ENCODE peak calls at places on chromosomes 11 and 22, in four cellular contexts. F, P, H and Z are unnamed samples.

GRCh38 chr11:117074122-117074521 is 24.1 kb downstream of the SIK3 start:
- DNase-seq in F (no peak), P (no peak), H (no peak), Z (no peak)

GRCh38 chr11:17741487-17741886 is 6.9 kb downstream of the KCNC1 start:
- DNase-seq in F (no peak), P (no peak), H (no peak), Z (no peak)

GRCh38 chr11:19789840-19790710 is 77.4 kb downstream of the NAV2 start:
- DNase-seq in F (no peak), P (no peak), H (peak), Z (no peak)

GRCh38 chr11:66975403-66976047 is 421 bp downstream of the C11orf86 start:
- DNase-seq in F (no peak), P (no peak), H (no peak), Z (no peak)

GRCh38 chr22:35866646-35867045 is 149.0 kb downstream of the APOL5 start:
- DNase-seq in F (no peak), P (no peak), H (no peak), Z (peak)

GRCh38 chr11:46333129-46333947 is 13.9 kb upstream of the DGKZ start:
- DNase-seq in F (no peak), P (peak), H (no peak), Z (no peak)

GRCh38 chr22:35912668-35913067 is 116.0 kb downstream of the RBFOX2 start:
- DNase-seq in F (no peak), P (no peak), H (no peak), Z (no peak)

GRCh38 chr11:58003591-58003990 is 20.1 kb upstream of the OR9Q1 start:
- DNase-seq in F (no peak), P (no peak), H (no peak), Z (no peak)

GRCh38 chr11:10294289-10294953 is 402 bp upstream of the SBF2 start:
- DNase-seq in F (no peak), P (peak), H (peak), Z (no peak)

GRCh38 chr22:23183107-23183698 is 2.9 kb downstream of the BCR start:
- DNase-seq in F (peak), P (peak), H (peak), Z (peak)

GRCh38 chr22:47408409-47408808 is 646.0 kb downstream of the TBC1D22A start:
- DNase-seq in F (no peak), P (no peak), H (no peak), Z (no peak)

GRCh38 chr22:38316340-38317236 is 645 bp downstream of the CSNK1E start:
- DNase-seq in F (peak), P (peak), H (peak), Z (peak)

GRCh38 chr11:46669606-46670243 is 30.7 kb downstream of the ARHGAP1 start:
- DNase-seq in F (no peak), P (peak), H (no peak), Z (peak)

GRCh38 chr22:33902073-33902472 is 18.2 kb downstream of the LARGE1 start:
- DNase-seq in F (no peak), P (no peak), H (no peak), Z (no peak)

GRCh38 chr11:57237204-57237681 is at the start of gene APLNR:
- DNase-seq in F (peak), P (no peak), H (no peak), Z (no peak)

GRCh38 chr11:78560826-78561484 is 13.7 kb downstream of the NARS2 start:
- DNase-seq in F (no peak), P (no peak), H (no peak), Z (no peak)

GRCh38 chr11:28819741-28820140 is 711.6 kb downstream of the METTL15 start:
- DNase-seq in F (no peak), P (no peak), H (no peak), Z (no peak)
- H2AFZ ChIP-seq in F (no peak), P (peak), H (peak), Z (no peak)

DNA sequence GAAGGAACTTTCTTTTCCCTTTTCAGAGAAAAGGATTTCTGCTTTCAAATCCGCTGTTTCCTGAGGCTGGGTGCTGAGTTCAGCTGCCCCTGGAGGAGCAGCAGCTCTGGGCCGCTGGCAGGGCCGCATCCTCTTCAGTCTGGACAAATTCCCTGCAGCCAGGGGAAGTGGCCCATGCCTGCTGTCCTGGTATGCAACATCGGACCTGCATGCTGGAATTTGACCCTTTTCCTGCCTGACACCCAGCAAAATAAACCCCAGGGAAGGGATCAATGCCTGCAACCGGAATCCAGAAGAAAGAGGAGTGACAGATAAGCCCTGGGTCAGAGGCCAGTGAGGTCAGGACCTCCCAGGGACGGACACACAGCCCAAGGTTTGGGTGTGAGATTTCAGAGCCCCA is 54.1 kb upstream of the LINC01488 start:
- DNase-seq in F (no peak), P (no peak), H (no peak), Z (no peak)
- TF ChIP-seq CTCF in F (no peak), P (no peak), H (no peak), Z (no peak)

GRCh38 chr11:2652857-2653643 is 46.7 kb downstream of the KCNQ1OT1 start:
- DNase-seq in F (no peak), P (no peak), H (no peak), Z (no peak)
- H2AFZ ChIP-seq in F (no peak), P (no peak), H (no peak), Z (no peak)

GRCh38 chr11:61833926-61834277 is 5.8 kb downstream of the FADS2 start:
- DNase-seq in F (no peak), P (peak), H (no peak), Z (no peak)
- TF ChIP-seq CTCF in F (peak), P (no peak), H (no peak), Z (no peak)

GRCh38 chr11:61045271-61045670 is 57.0 kb upstream of the CD5 start:
- DNase-seq in F (no peak), P (no peak), H (no peak), Z (no peak)

GRCh38 chr11:61042961-61043540 is 59.2 kb upstream of the CD5 start:
- DNase-seq in F (no peak), P (no peak), H (no peak), Z (no peak)

GRCh38 chr11:61041755-61042518 is 60.4 kb upstream of the CD5 start:
- DNase-seq in F (no peak), P (peak), H (no peak), Z (peak)

GRCh38 chr11:61037694-61038093 is 64.6 kb upstream of the CD5 start:
- DNase-seq in F (no peak), P (no peak), H (no peak), Z (no peak)

GRCh38 chr11:61042537-61042936 is 59.8 kb upstream of the CD5 start:
- DNase-seq in F (no peak), P (no peak), H (no peak), Z (no peak)
- H2AFZ ChIP-seq in F (no peak), P (peak), H (no peak), Z (peak)

GRCh38 chr11:34105079-34105956 is at the start of gene NAT10:
- DNase-seq in F (peak), P (peak), H (peak), Z (peak)
- TF ChIP-seq CTCF in F (peak), P (no peak), H (no peak), Z (peak)

GRCh38 chr11:72721689-72722049 is 30.5 kb downstream of the ARAP1 start:
- DNase-seq in F (no peak), P (no peak), H (no peak), Z (peak)
- H2AFZ ChIP-seq in F (peak), P (no peak), H (peak), Z (peak)

DNA sequence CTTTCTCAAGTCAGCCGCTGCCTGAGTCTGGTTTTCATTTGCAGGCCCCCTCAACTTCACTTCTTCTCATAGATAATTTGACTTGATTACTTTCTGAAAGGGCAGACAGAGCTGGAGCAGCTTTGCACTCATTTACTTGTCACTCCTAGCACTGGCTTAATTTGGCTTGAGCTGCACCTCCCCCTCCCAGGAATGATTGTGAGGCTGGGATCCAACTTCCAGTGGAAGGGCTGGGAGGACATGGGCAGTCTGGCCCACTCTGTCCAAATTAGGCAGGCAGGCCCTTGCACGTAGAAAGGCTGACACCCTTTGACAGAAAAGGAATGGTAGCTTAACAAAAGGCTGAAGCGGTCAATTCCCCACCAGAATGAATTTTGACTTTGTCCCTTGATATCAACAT is 453.9 kb downstream of the ETS1 start:
- DNase-seq in F (no peak), P (peak), H (no peak), Z (no peak)
- TF ChIP-seq CTCF in F (no peak), P (no peak), H (no peak), Z (no peak)